ENCODE peak calls at places on chromosomes 1 and 21, in six cellular contexts. D is SK-N-SH, W is GM12878, X is WTC11, H is A549, S is HCT116. Y is an unnamed sample.

GRCh38 chr1:94335950-94336349 is 82.2 kb upstream of the ABCD3 start:
- DNase-seq in X (peak), H (peak), S (peak), D (peak), W (no peak), Y (peak)

GRCh38 chr21:38830667-38831525 is 25.2 kb downstream of the ETS2 start:
- DNase-seq in X (no peak), S (no peak), H (no peak), D (no peak), W (no peak), Y (no peak)

GRCh38 chr1:197399691-197400521 is 131.9 kb downstream of the CRB1 start:
- DNase-seq in H (peak), W (peak), S (peak), D (peak), X (peak), Y (peak)

GRCh38 chr21:16568661-16569060 is 838.9 kb downstream of the USP25 start:
- DNase-seq in X (no peak), S (no peak), D (no peak), H (no peak), W (no peak), Y (no peak)

GRCh38 chr1:205421728-205422127 is at the start of gene LEMD1:
- DNase-seq in S (no peak), D (no peak), H (no peak), W (no peak), X (no peak), Y (no peak)

GRCh38 chr1:109338091-109338490 is 31.3 kb upstream of the MYBPHL start:
- DNase-seq in H (no peak), X (no peak), W (no peak), D (no peak), S (no peak), Y (no peak)

GRCh38 chr1:147579532-147580199 is 38.4 kb downstream of the BCL9 start:
- DNase-seq in X (no peak), H (peak), S (no peak), W (no peak), D (no peak), Y (no peak)

GRCh38 chr1:110466646-110467280 is 15.8 kb downstream of the PROK1 start:
- DNase-seq in W (no peak), X (no peak), D (no peak), H (no peak), S (no peak), Y (no peak)

GRCh38 chr1:226798427-226799411 is 59.6 kb upstream of the ITPKB start:
- DNase-seq in W (peak), X (no peak), D (no peak), S (no peak), H (no peak), Y (no peak)

GRCh38 chr1:12480748-12481362 is 137.2 kb downstream of the DHRS3 start:
- DNase-seq in S (peak), D (no peak), X (no peak), W (no peak), H (peak), Y (peak)

GRCh38 chr21:29024474-29025327 is at the start of gene USP16:
- DNase-seq in X (peak), W (peak), S (peak), D (peak), H (peak), Y (peak)

GRCh38 chr1:175774921-175775320 is 31.5 kb upstream of the TNR start:
- DNase-seq in X (peak), D (no peak), W (no peak), S (no peak), H (no peak), Y (no peak)

GRCh38 chr1:91701494-91701869 is 184.5 kb downstream of the TGFBR3 start:
- DNase-seq in D (no peak), H (no peak), W (no peak), S (no peak), X (no peak), Y (no peak)

GRCh38 chr1:227370463-227371254 is 52.4 kb upstream of the CDC42BPA start:
- DNase-seq in X (no peak), D (no peak), S (no peak), W (no peak), H (no peak), Y (no peak)

GRCh38 chr1:30376054-30376453 is 347.3 kb downstream of the MATN1 start:
- DNase-seq in D (no peak), X (no peak), S (no peak), H (no peak), W (no peak), Y (no peak)

GRCh38 chr1:166730299-166730888 is 108.9 kb upstream of the POGK start:
- DNase-seq in X (no peak), S (peak), H (no peak), D (no peak), W (no peak), Y (peak)

GRCh38 chr21:32425628-32426027 is 13.1 kb downstream of the EVA1C start:
- DNase-seq in W (no peak), H (no peak), D (no peak), X (no peak), S (no peak), Y (no peak)

GRCh38 chr1:206952182-206952581 is 5.9 kb upstream of the PIGR start:
- DNase-seq in H (peak), D (no peak), S (no peak), W (no peak), X (no peak), Y (peak)

GRCh38 chr21:44903689-44904088 is 17.0 kb downstream of the ITGB2 start:
- DNase-seq in S (no peak), W (no peak), D (no peak), H (no peak), X (no peak), Y (no peak)

GRCh38 chr1:180424848-180425457 is 77.4 kb downstream of the ACBD6 start:
- DNase-seq in D (no peak), W (peak), H (no peak), X (no peak), S (no peak), Y (peak)

GRCh38 chr1:240831191-240831631 is 219.3 kb upstream of the GREM2 start:
- DNase-seq in X (no peak), H (no peak), S (no peak), D (no peak), W (no peak), Y (no peak)

GRCh38 chr1:240201931-240202330 is 110.2 kb downstream of the FMN2 start:
- DNase-seq in H (no peak), S (no peak), X (no peak), W (no peak), D (no peak), Y (no peak)

GRCh38 chr1:83999316-83999819 is 436 bp upstream of the TTLL7 start:
- DNase-seq in D (no peak), X (no peak), H (peak), W (no peak), S (peak), Y (peak)

GRCh38 chr1:224998185-224998584 is 68.7 kb downstream of the DNAH14 start:
- DNase-seq in X (no peak), H (no peak), D (no peak), S (no peak), W (no peak), Y (no peak)

GRCh38 chr1:198087831-198088230 is 69.0 kb upstream of the NEK7 start:
- DNase-seq in S (no peak), X (no peak), W (no peak), H (no peak), D (no peak), Y (no peak)

GRCh38 chr1:178533547-178533946 is 20.6 kb downstream of the TEX35 start:
- DNase-seq in X (no peak), W (no peak), D (no peak), S (no peak), H (no peak), Y (no peak)

GRCh38 chr1:97307151-97307550 is 585.6 kb downstream of the PTBP2 start:
- DNase-seq in D (no peak), S (no peak), W (no peak), H (no peak), X (no peak), Y (no peak)

GRCh38 chr1:53562983-53563379 is 103.8 kb downstream of the DMRTB1 start:
- DNase-seq in X (no peak), S (no peak), W (no peak), H (no peak), D (no peak), Y (no peak)

GRCh38 chr1:110214454-110215404 is 4.6 kb downstream of the KCNC4 start:
- DNase-seq in W (no peak), S (no peak), X (no peak), D (peak), H (no peak), Y (no peak)

GRCh38 chr1:117783586-117784396 is 145.6 kb downstream of the GDAP2 start:
- DNase-seq in S (no peak), W (no peak), X (no peak), D (peak), H (no peak), Y (no peak)

GRCh38 chr1:230661976-230662375 is 19.7 kb downstream of the COG2 start:
- DNase-seq in W (no peak), H (no peak), D (no peak), X (no peak), S (no peak), Y (no peak)

GRCh38 chr1:95309031-95309459 is 75.0 kb downstream of the RWDD3 start:
- DNase-seq in H (peak), W (no peak), S (peak), X (peak), D (peak), Y (peak)

GRCh38 chr1:210674151-210674550 is 345.4 kb downstream of the HHAT start:
- DNase-seq in D (no peak), W (no peak), X (no peak), H (no peak), S (no peak), Y (no peak)

GRCh38 chr1:172941456-172941855 is 109.3 kb downstream of the TNFSF18 start:
- DNase-seq in S (no peak), X (no peak), H (no peak), W (no peak), D (no peak), Y (no peak)

GRCh38 chr1:246447501-246447900 is 59.6 kb downstream of the SMYD3 start:
- DNase-seq in D (no peak), W (no peak), X (no peak), S (no peak), H (no peak), Y (no peak)

GRCh38 chr21:36125513-36126121 is 9.3 kb upstream of the CBR3 start:
- DNase-seq in H (peak), D (peak), S (no peak), W (no peak), X (peak), Y (peak)

GRCh38 chr1:36204347-36204909 is 19.8 kb upstream of the THRAP3 start:
- DNase-seq in X (no peak), D (no peak), S (no peak), W (no peak), H (peak), Y (no peak)

GRCh38 chr1:14924455-14925325 is 228.9 kb upstream of the TMEM51 start:
- DNase-seq in H (no peak), W (no peak), D (peak), X (no peak), S (no peak), Y (peak)
- TF ChIP-seq CTCF in H (peak), W (no peak), D (no peak), X (no peak), S (no peak), Y (no peak)

GRCh38 chr1:68448365-68448764 is 1.4 kb downstream of the RPE65 start:
- DNase-seq in H (no peak), D (no peak), S (no peak), X (peak), W (no peak), Y (no peak)
- TF ChIP-seq MAX in H (no peak), D (no peak), S (no peak), X (no peak), W (no peak), Y (no peak)

GRCh38 chr1:2513939-2514650 is 12.3 kb downstream of the PANK4 start:
- DNase-seq in X (no peak), S (no peak), W (no peak), D (no peak), H (no peak), Y (no peak)

GRCh38 chr1:2515763-2516080 is 10.7 kb downstream of the PANK4 start:
- DNase-seq in H (no peak), X (no peak), D (no peak), W (no peak), S (no peak), Y (no peak)

GRCh38 chr1:2516124-2516523 is 10.3 kb downstream of the PANK4 start:
- DNase-seq in S (no peak), W (no peak), D (no peak), H (no peak), X (no peak), Y (no peak)

GRCh38 chr1:2516946-2517345 is 9.4 kb downstream of the PANK4 start:
- DNase-seq in D (no peak), H (no peak), S (no peak), X (no peak), W (no peak), Y (no peak)

DNA sequence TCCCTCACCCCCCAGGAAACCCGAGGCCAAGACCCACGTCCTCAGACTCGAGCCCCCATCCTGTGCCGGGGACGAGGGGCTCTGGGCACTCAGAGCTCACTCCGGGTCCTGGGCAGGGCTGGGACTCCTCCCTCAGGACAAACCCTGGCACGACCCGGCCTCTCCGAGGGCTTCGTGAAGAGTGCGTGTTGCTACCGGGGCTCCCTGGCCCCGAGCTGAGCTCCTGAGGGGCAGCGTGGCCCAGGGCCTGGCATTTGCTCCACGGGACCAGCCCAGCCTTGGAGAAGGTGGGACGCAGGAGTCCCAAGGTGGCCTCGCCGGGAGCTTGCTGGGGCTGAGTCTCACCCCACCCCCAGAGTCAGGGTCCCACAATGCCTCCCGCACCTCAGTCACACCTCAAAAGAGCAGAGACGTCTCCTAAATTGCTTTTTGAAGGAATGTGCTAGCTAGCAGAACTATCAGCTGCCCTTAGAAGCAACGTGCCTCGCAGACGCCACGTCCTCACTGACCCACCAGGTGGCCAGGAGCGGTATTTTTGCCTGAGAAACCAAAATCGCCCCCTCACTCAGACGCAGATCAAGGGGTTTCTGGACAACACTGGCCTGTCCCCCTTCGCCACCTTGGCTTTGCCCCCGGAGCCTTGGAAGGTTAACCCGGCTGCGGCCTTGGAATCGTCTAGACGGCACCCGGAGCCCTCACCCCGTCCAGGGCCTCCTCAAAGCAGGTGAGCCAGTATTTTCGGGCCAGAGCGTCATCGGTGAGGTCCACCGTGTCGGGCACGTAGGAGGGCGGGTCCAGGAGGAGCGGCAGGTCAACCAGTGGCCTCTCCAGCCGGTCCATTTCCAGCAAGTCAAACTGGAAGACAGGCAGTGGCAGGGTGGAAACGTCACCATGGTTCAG is 11.3 kb downstream of the PANK4 start:
- DNase-seq in S (no peak), W (no peak), H (no peak), X (no peak), D (no peak), Y (no peak)
- TF ChIP-seq CTCF in S (peak), W (no peak), H (no peak), X (no peak), D (peak), Y (no peak)

GRCh38 chr1:40822890-40823289 is 39.3 kb downstream of the CITED4 start:
- DNase-seq in S (no peak), X (no peak), D (no peak), W (no peak), H (no peak), Y (no peak)

GRCh38 chr1:40824591-40825429 is 37.4 kb downstream of the CITED4 start:
- DNase-seq in D (no peak), H (peak), S (no peak), W (no peak), X (no peak), Y (peak)

GRCh38 chr1:40823971-40824370 is 38.2 kb downstream of the CITED4 start:
- DNase-seq in X (no peak), S (no peak), H (no peak), D (no peak), W (no peak), Y (no peak)

GRCh38 chr1:40823345-40823744 is 38.8 kb downstream of the CITED4 start:
- DNase-seq in S (no peak), W (no peak), D (no peak), H (no peak), X (no peak), Y (no peak)

DNA sequence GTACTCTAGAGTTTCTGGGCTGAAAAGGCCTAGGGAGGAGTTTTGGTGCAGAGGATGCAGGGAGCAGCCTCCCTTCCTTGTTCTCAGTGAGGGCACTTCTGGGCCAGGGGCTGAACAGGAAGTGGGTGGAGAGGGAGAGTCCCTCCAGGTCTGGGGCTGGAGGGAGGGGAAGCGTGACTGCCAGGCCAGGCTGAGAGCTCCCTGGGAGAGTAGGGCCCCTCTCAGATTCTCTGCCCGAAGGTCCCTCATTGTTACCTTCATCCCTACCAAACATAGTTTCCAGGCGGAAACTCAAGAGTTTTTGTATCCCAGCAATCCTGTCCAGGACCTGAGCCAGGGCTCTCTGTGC is 36.8 kb downstream of the CITED4 start:
- DNase-seq in X (no peak), D (no peak), H (no peak), S (no peak), W (no peak), Y (peak)
- TF ChIP-seq MAX in X (no peak), D (no peak), H (no peak), S (no peak), W (no peak), Y (peak)

GRCh38 chr1:20480261-20481157 is 5.5 kb downstream of the CAMK2N1 start:
- DNase-seq in W (no peak), D (no peak), S (no peak), X (no peak), H (peak), Y (no peak)
- TF ChIP-seq CTCF in W (no peak), D (no peak), S (no peak), X (no peak), H (no peak), Y (no peak)

GRCh38 chr1:25744140-25744581 is 55.8 kb upstream of the SELENON start:
- DNase-seq in H (peak), W (no peak), D (peak), S (peak), X (peak), Y (no peak)
- TF ChIP-seq MAX in H (no peak), W (no peak), D (no peak), S (no peak), X (no peak), Y (no peak)

GRCh38 chr21:43758132-43758619 is 17.9 kb downstream of the CSTB start:
- DNase-seq in H (no peak), D (no peak), W (no peak), S (no peak), X (no peak), Y (no peak)
- TF ChIP-seq CTCF in H (no peak), D (no peak), W (no peak), S (no peak), X (no peak), Y (no peak)

GRCh38 chr1:235532350-235532749 is 28.1 kb upstream of the B3GALNT2 start:
- DNase-seq in W (no peak), S (peak), D (no peak), H (no peak), X (no peak), Y (no peak)
- TF ChIP-seq MAX in W (no peak), S (no peak), D (no peak), H (no peak), X (no peak), Y (no peak)

DNA sequence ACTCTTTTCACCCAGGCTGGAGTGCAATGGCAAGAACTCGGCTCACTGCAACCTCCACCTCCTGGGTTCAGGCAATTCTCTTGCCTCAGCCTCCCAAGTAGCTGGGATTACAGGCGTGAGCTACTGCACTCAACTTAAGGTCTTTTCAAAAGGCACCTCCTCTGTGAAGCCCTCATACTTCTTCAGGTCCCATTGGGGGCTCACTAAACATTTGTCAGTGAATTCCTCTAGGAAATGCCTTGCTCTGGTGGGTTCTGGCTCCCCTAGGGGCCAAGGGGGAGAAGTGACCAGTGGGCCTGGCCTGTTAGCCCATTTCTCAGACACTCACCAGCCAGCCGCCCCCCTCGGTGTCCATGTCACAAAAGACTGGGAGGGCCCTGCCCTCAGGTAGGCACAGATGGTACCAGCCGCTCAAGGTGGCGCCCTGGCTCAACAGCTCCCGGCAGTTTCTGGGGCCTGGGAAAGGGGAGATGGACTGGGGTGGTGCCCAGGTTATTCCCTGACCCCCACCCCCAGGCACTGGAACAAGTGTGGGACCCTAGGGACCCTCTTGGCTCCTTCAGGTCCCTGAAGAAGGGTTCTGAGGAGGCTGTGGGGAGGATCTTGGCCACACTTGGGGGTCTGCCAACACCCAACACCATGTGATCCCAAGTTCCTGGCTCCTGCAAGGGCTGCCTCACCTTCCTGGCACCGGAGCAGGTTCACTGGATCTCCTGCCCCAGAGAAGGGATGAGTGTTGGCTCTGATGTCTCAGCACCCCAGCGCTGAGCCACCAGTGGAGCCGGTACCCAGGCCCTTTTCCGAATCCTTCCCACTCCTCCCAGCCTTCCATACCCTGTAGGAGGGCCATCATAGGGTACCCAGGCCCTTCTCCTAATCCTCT is 1.6 kb downstream of the FCN3 start:
- DNase-seq in W (no peak), S (no peak), X (peak), D (peak), H (no peak), Y (no peak)
- TF ChIP-seq CTCF in W (peak), S (peak), X (peak), D (peak), H (no peak), Y (peak)

GRCh38 chr1:43548285-43549271 is 17.9 kb downstream of the PTPRF start:
- DNase-seq in W (no peak), S (no peak), X (no peak), H (peak), D (no peak), Y (no peak)
- TF ChIP-seq MAX in W (no peak), S (no peak), X (no peak), H (no peak), D (no peak), Y (no peak)

Y was measured in NB4.